ENCODE peak calls at places on chromosomes 12 and 14, in four cellular contexts. One of them, this sample, is unnamed.

GRCh38 chr14:50944647-50945413 is 547 bp upstream of the PYGL start:
- DNase-seq in WERI-Rb-1: peak
- DNase-seq in foreskin keratinocyte: peak
- DNase-seq in iPS DF 6.9: no peak
- DNase-seq in this sample: no peak

GRCh38 chr12:124510301-124510970 is 57.0 kb downstream of the NCOR2 start:
- DNase-seq in WERI-Rb-1: no peak
- DNase-seq in foreskin keratinocyte: no peak
- DNase-seq in iPS DF 6.9: no peak
- DNase-seq in this sample: peak

GRCh38 chr12:115051378-115051777 is 367.4 kb upstream of the TBX3 start:
- DNase-seq in WERI-Rb-1: no peak
- DNase-seq in foreskin keratinocyte: no peak
- DNase-seq in iPS DF 6.9: no peak
- DNase-seq in this sample: no peak

GRCh38 chr14:58844544-58844943 is 206.8 kb downstream of the DACT1 start:
- DNase-seq in WERI-Rb-1: no peak
- DNase-seq in foreskin keratinocyte: no peak
- DNase-seq in iPS DF 6.9: no peak
- DNase-seq in this sample: no peak

GRCh38 chr12:120331390-120331789 is 3.8 kb upstream of the PLA2G1B start:
- DNase-seq in WERI-Rb-1: no peak
- DNase-seq in foreskin keratinocyte: no peak
- DNase-seq in iPS DF 6.9: no peak
- DNase-seq in this sample: no peak

GRCh38 chr12:19572920-19573558 is 133.7 kb downstream of the AEBP2 start:
- DNase-seq in WERI-Rb-1: peak
- DNase-seq in foreskin keratinocyte: peak
- DNase-seq in iPS DF 6.9: peak
- DNase-seq in this sample: no peak

GRCh38 chr14:55697358-55697985 is 117.5 kb downstream of the KTN1 start:
- DNase-seq in WERI-Rb-1: no peak
- DNase-seq in foreskin keratinocyte: no peak
- DNase-seq in iPS DF 6.9: no peak
- DNase-seq in this sample: no peak

GRCh38 chr14:32382704-32383103 is 53.6 kb downstream of the AKAP6 start:
- DNase-seq in WERI-Rb-1: peak
- DNase-seq in foreskin keratinocyte: peak
- DNase-seq in iPS DF 6.9: peak
- DNase-seq in this sample: peak

GRCh38 chr12:56160160-56160763 is 2.1 kb downstream of the MYL6 start:
- DNase-seq in WERI-Rb-1: no peak
- DNase-seq in foreskin keratinocyte: peak
- DNase-seq in iPS DF 6.9: no peak
- DNase-seq in this sample: no peak

GRCh38 chr14:64035143-64035542 is 182.3 kb downstream of the SYNE2 start:
- DNase-seq in WERI-Rb-1: no peak
- DNase-seq in foreskin keratinocyte: no peak
- DNase-seq in iPS DF 6.9: no peak
- DNase-seq in this sample: no peak

GRCh38 chr14:77859934-77860570 is 60.1 kb downstream of the ADCK1 start:
- DNase-seq in WERI-Rb-1: no peak
- DNase-seq in foreskin keratinocyte: no peak
- DNase-seq in iPS DF 6.9: no peak
- DNase-seq in this sample: no peak

GRCh38 chr14:53608369-53608768 is 348.3 kb downstream of the BMP4 start:
- DNase-seq in WERI-Rb-1: no peak
- DNase-seq in foreskin keratinocyte: peak
- DNase-seq in iPS DF 6.9: no peak
- DNase-seq in this sample: no peak

GRCh38 chr12:132480620-132481132 is 9.3 kb upstream of the FBRSL1 start:
- DNase-seq in WERI-Rb-1: no peak
- DNase-seq in foreskin keratinocyte: no peak
- DNase-seq in iPS DF 6.9: no peak
- DNase-seq in this sample: no peak

GRCh38 chr12:52496590-52497071 is 3.6 kb upstream of the KRT6A start:
- DNase-seq in WERI-Rb-1: no peak
- DNase-seq in foreskin keratinocyte: peak
- DNase-seq in iPS DF 6.9: no peak
- DNase-seq in this sample: no peak

GRCh38 chr14:52052289-52052943 is 16.4 kb downstream of the NID2 start:
- DNase-seq in WERI-Rb-1: no peak
- DNase-seq in foreskin keratinocyte: no peak
- DNase-seq in iPS DF 6.9: no peak
- DNase-seq in this sample: no peak

GRCh38 chr14:85421166-85421877 is 108.6 kb upstream of the FLRT2 start:
- DNase-seq in WERI-Rb-1: no peak
- DNase-seq in foreskin keratinocyte: peak
- DNase-seq in iPS DF 6.9: no peak
- DNase-seq in this sample: no peak

GRCh38 chr14:92497391-92497790 is 16.2 kb upstream of the RIN3 start:
- DNase-seq in WERI-Rb-1: no peak
- DNase-seq in foreskin keratinocyte: no peak
- DNase-seq in iPS DF 6.9: no peak
- DNase-seq in this sample: no peak

GRCh38 chr12:12384601-12385321 is 27.9 kb downstream of the BORCS5 start:
- DNase-seq in WERI-Rb-1: no peak
- DNase-seq in foreskin keratinocyte: no peak
- DNase-seq in iPS DF 6.9: peak
- DNase-seq in this sample: no peak

GRCh38 chr12:2118061-2118460 is 65.3 kb downstream of the CACNA1C start:
- DNase-seq in WERI-Rb-1: no peak
- DNase-seq in foreskin keratinocyte: no peak
- DNase-seq in iPS DF 6.9: no peak
- DNase-seq in this sample: no peak

GRCh38 chr12:2120982-2121758 is 68.4 kb downstream of the CACNA1C start:
- DNase-seq in WERI-Rb-1: no peak
- DNase-seq in foreskin keratinocyte: no peak
- DNase-seq in iPS DF 6.9: no peak
- DNase-seq in this sample: no peak

GRCh38 chr12:2117541-2117940 is 64.8 kb downstream of the CACNA1C start:
- DNase-seq in WERI-Rb-1: no peak
- DNase-seq in foreskin keratinocyte: no peak
- DNase-seq in iPS DF 6.9: no peak
- DNase-seq in this sample: no peak

GRCh38 chr12:2118481-2119255 is 65.9 kb downstream of the CACNA1C start:
- DNase-seq in WERI-Rb-1: no peak
- DNase-seq in foreskin keratinocyte: no peak
- DNase-seq in iPS DF 6.9: no peak
- DNase-seq in this sample: no peak

DNA sequence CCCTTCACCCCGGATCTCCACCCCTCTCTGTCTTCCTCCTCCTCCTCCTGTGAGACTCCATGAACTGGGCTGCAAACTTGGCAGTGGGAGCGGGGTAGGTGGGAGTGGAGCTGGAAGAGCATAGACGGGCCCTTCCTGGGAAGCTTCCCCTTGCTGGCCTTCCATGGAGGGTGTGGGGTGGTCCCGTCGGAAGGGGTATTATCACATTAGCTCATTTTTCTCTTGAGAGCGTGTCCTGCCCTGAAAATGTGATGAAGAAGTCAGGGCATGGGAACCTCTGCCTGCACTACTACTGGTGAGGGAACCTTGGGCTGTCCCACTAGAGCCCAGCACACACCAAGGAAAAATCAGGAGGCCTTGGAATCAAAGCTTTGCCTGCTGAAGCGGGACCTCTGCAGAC is 66.5 kb downstream of the CACNA1C start:
- DNase-seq in WERI-Rb-1: no peak
- DNase-seq in foreskin keratinocyte: no peak
- DNase-seq in iPS DF 6.9: no peak
- DNase-seq in this sample: no peak
- H3K27ac ChIP-seq in WERI-Rb-1: no peak
- H3K27ac ChIP-seq in foreskin keratinocyte: no peak
- H3K27ac ChIP-seq in iPS DF 6.9: no peak
- H3K27ac ChIP-seq in this sample: no peak

DNA sequence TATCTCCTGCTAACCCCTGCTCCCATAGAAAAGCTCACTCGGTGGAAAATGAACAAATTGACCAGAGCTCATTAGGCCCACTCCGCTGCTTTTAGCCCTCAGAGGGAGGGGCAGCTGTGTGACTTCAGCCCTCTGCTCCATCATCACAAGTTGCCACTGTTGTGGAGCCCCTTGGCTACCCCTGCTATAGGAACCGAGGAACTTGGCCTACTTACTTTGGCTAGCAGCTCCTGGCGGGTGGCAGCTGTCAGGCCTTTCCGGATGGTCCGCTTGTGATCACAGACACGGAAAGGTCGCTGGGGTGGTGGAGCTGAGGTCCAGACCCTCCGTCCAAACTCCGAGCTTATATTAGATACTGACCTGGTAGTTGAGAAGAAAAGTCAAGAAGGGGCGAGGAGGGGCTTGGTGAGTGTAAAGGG is 612 bp downstream of the CIDEB start:
- DNase-seq in WERI-Rb-1: no peak
- DNase-seq in foreskin keratinocyte: no peak
- DNase-seq in iPS DF 6.9: no peak
- DNase-seq in this sample: no peak
- H3K27ac ChIP-seq in WERI-Rb-1: no peak
- H3K27ac ChIP-seq in foreskin keratinocyte: no peak
- H3K27ac ChIP-seq in iPS DF 6.9: no peak
- H3K27ac ChIP-seq in this sample: no peak

GRCh38 chr12:63795032-63795687 is 15.5 kb downstream of the RXYLT1 start:
- DNase-seq in WERI-Rb-1: no peak
- DNase-seq in foreskin keratinocyte: no peak
- DNase-seq in iPS DF 6.9: peak
- DNase-seq in this sample: no peak
- H3K27ac ChIP-seq in WERI-Rb-1: no peak
- H3K27ac ChIP-seq in foreskin keratinocyte: no peak
- H3K27ac ChIP-seq in iPS DF 6.9: no peak
- H3K27ac ChIP-seq in this sample: no peak

GRCh38 chr14:22535126-22535525 is 53.9 kb downstream of the DAD1 start:
- DNase-seq in WERI-Rb-1: no peak
- DNase-seq in foreskin keratinocyte: no peak
- DNase-seq in iPS DF 6.9: no peak
- DNase-seq in this sample: no peak

GRCh38 chr14:22537436-22538310 is 51.4 kb downstream of the DAD1 start:
- DNase-seq in WERI-Rb-1: no peak
- DNase-seq in foreskin keratinocyte: no peak
- DNase-seq in iPS DF 6.9: no peak
- DNase-seq in this sample: no peak

GRCh38 chr14:22535916-22536315 is 53.1 kb downstream of the DAD1 start:
- DNase-seq in WERI-Rb-1: no peak
- DNase-seq in foreskin keratinocyte: no peak
- DNase-seq in iPS DF 6.9: no peak
- DNase-seq in this sample: no peak

GRCh38 chr14:22538671-22539228 is 50.3 kb downstream of the DAD1 start:
- DNase-seq in WERI-Rb-1: no peak
- DNase-seq in foreskin keratinocyte: no peak
- DNase-seq in iPS DF 6.9: no peak
- DNase-seq in this sample: no peak

DNA sequence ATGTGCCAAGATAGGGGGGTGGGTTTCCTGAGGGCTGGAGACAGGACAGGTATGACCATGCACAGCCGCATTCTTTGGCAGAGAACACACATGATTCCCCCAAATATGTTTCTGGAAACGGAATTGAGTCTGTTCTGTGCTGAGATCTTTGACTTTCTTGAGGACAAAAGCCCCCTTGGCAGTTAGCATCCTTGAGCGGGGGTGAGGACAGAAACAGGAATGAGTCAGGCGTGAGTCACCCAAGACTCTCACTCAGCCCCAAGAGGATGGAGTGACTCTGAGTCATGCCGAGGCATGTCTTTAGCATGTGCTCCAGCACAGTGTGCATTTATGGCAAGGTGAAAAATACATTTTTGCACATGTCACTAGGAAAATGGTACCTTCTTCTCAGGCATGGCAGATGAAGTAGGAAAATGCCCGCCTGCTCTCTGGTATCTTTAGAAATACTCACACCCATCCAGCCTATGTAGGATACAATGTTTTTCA is 52.1 kb downstream of the DAD1 start:
- DNase-seq in WERI-Rb-1: no peak
- DNase-seq in foreskin keratinocyte: peak
- DNase-seq in iPS DF 6.9: no peak
- DNase-seq in this sample: no peak
- H3K27ac ChIP-seq in WERI-Rb-1: no peak
- H3K27ac ChIP-seq in foreskin keratinocyte: peak
- H3K27ac ChIP-seq in iPS DF 6.9: no peak
- H3K27ac ChIP-seq in this sample: no peak

DNA sequence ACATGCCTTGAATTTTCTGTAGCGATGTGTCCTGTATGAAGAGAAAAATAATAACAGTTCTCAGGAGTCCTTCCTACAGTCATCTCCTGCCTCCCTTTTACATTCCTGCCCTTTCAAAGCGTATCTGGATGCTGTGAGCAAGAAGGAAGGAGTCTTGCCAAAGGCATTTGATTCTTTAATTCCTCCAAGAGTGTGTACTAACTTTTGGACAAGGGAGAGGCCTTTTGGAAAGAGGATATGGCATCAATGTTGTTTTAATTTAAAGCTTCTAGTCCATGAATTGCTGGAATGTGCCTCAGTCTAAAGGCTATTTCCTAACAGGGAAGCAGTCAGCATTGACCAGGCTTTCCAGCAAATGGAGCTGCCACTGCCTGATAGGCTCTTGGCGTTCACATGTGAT is 220.5 kb downstream of the FBXL14 start:
- DNase-seq in WERI-Rb-1: no peak
- DNase-seq in foreskin keratinocyte: no peak
- DNase-seq in iPS DF 6.9: no peak
- DNase-seq in this sample: no peak
- H3K27ac ChIP-seq in WERI-Rb-1: no peak
- H3K27ac ChIP-seq in foreskin keratinocyte: no peak
- H3K27ac ChIP-seq in iPS DF 6.9: no peak
- H3K27ac ChIP-seq in this sample: no peak

GRCh38 chr14:49623941-49624806 is 3.6 kb downstream of the MGAT2 start:
- DNase-seq in WERI-Rb-1: no peak
- DNase-seq in foreskin keratinocyte: peak
- DNase-seq in iPS DF 6.9: no peak
- DNase-seq in this sample: no peak

GRCh38 chr14:49622022-49622607 is 1.5 kb downstream of the MGAT2 start:
- DNase-seq in WERI-Rb-1: no peak
- DNase-seq in foreskin keratinocyte: no peak
- DNase-seq in iPS DF 6.9: no peak
- DNase-seq in this sample: no peak

GRCh38 chr14:49620182-49621113 is at the start of the genes MGAT2 and RPL36AL:
- DNase-seq in WERI-Rb-1: peak
- DNase-seq in foreskin keratinocyte: peak
- DNase-seq in iPS DF 6.9: peak
- DNase-seq in this sample: peak

GRCh38 chr14:49621114-49621881 is 699 bp downstream of the MGAT2 start:
- DNase-seq in WERI-Rb-1: peak
- DNase-seq in foreskin keratinocyte: no peak
- DNase-seq in iPS DF 6.9: no peak
- DNase-seq in this sample: peak

GRCh38 chr14:49623387-49623786 is 2.8 kb downstream of the MGAT2 start:
- DNase-seq in WERI-Rb-1: no peak
- DNase-seq in foreskin keratinocyte: no peak
- DNase-seq in iPS DF 6.9: no peak
- DNase-seq in this sample: no peak
- H3K27ac ChIP-seq in WERI-Rb-1: no peak
- H3K27ac ChIP-seq in foreskin keratinocyte: peak
- H3K27ac ChIP-seq in iPS DF 6.9: no peak
- H3K27ac ChIP-seq in this sample: no peak

This sample was measured in substantia nigra.